ENCODE peak calls at places on chromosomes 2 and 18, in seven cellular contexts. X is fibroblast of the aortic adventitia, Q is brain microvascular endothelial cell, H is progenitor cell of endocrine pancreas, J is heart right ventricle, U is NB4, Z is BJ. Y is an unnamed sample.

GRCh38 chr2:113842919-113843736 is 46.8 kb upstream of the ACTR3 start:
- DNase-seq in X (peak; percentile 74), Q (no peak), H (no peak), J (no peak), U (no peak), Z (no peak), Y (no peak)

GRCh38 chr2:10136187-10136934 is 13.8 kb downstream of the RRM2 start:
- DNase-seq in X (no peak), Q (no peak), H (no peak), J (no peak), U (peak; percentile 51), Z (no peak), Y (no peak)

GRCh38 chr2:136314240-136314639 is 196.3 kb upstream of the CXCR4 start:
- DNase-seq in X (no peak), Q (no peak), H (no peak), J (no peak), U (no peak), Z (no peak), Y (no peak)

GRCh38 chr2:216508229-216508628 is 9.6 kb downstream of the RPL37A start:
- DNase-seq in X (no peak), Q (no peak), H (no peak), J (peak; percentile 39), U (peak; percentile 27), Z (no peak), Y (no peak)

GRCh38 chr2:173148520-173148919 is 72.9 kb downstream of the MAP3K20 start:
- DNase-seq in X (no peak), Q (no peak), H (no peak), J (no peak), U (no peak), Z (no peak), Y (no peak)

GRCh38 chr2:171160630-171161424 is at the start of gene TLK1:
- DNase-seq in X (peak; percentile 66), Q (peak; percentile 41), H (peak; percentile 56), J (peak; percentile 67), U (peak; percentile 91), Z (no peak), Y (peak; percentile 84)

GRCh38 chr2:37224063-37224462 is 7.3 kb downstream of the CEBPZ start:
- DNase-seq in X (no peak), Q (no peak), H (no peak), J (no peak), U (no peak), Z (no peak), Y (no peak)

GRCh38 chr2:120759543-120760331 is 24.1 kb downstream of the GLI2 start:
- DNase-seq in X (no peak), Q (no peak), H (no peak), J (no peak), U (no peak), Z (no peak), Y (no peak)

GRCh38 chr18:40046596-40046995 is 1908.4 kb upstream of the PIK3C3 start:
- DNase-seq in X (no peak), Q (no peak), H (no peak), J (no peak), U (no peak), Z (no peak), Y (no peak)

GRCh38 chr2:31170071-31170698 is 31.9 kb upstream of the GALNT14 start:
- DNase-seq in X (peak; percentile 71), Q (peak; percentile 51), H (peak; percentile 41), J (peak; percentile 51), U (peak; percentile 77), Z (peak; percentile 4), Y (peak; percentile 72)

DNA sequence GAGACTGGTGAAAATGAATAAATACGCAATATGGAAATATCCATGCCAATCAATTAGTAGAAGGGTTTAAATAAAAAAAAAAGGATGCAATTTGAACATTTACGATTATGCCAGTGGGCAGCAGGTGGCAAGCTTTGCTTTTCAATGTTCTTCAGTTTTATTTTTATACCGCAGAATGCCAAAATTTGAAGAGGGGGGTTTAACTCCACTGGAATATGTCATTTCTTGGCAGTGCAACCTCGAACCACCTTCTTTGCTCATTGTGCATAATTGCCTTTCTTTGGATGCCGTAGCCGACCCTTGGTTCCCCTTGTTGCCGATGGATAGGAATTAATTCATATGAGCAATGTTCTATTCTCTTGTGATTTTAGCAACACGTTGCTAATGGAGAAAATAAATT is 88.0 kb downstream of the LTBP1 start:
- DNase-seq in X (peak; percentile 86), Q (no peak), H (no peak), J (peak; percentile 27), U (no peak), Z (no peak), Y (no peak)
- TF ChIP-seq CTCF in X (peak; percentile 63), Q (peak; percentile 55), H (no peak), J (peak; percentile 58), U (no peak), Z (peak; percentile 46), Y (no peak)

GRCh38 chr2:199848323-199848722 is 2.7 kb downstream of the FTCDNL1 start:
- DNase-seq in X (no peak), Q (no peak), H (no peak), J (no peak), U (no peak), Z (no peak), Y (no peak)

GRCh38 chr2:199851886-199852285 is 894 bp upstream of the FTCDNL1 start:
- DNase-seq in X (no peak), Q (no peak), H (no peak), J (no peak), U (no peak), Z (no peak), Y (no peak)

GRCh38 chr2:199850250-199850717 is 708 bp downstream of the FTCDNL1 start:
- DNase-seq in X (no peak), Q (no peak), H (no peak), J (no peak), U (no peak), Z (no peak), Y (no peak)

GRCh38 chr2:199851499-199851816 is 466 bp upstream of the FTCDNL1 start:
- DNase-seq in X (no peak), Q (no peak), H (no peak), J (no peak), U (no peak), Z (no peak), Y (no peak)

DNA sequence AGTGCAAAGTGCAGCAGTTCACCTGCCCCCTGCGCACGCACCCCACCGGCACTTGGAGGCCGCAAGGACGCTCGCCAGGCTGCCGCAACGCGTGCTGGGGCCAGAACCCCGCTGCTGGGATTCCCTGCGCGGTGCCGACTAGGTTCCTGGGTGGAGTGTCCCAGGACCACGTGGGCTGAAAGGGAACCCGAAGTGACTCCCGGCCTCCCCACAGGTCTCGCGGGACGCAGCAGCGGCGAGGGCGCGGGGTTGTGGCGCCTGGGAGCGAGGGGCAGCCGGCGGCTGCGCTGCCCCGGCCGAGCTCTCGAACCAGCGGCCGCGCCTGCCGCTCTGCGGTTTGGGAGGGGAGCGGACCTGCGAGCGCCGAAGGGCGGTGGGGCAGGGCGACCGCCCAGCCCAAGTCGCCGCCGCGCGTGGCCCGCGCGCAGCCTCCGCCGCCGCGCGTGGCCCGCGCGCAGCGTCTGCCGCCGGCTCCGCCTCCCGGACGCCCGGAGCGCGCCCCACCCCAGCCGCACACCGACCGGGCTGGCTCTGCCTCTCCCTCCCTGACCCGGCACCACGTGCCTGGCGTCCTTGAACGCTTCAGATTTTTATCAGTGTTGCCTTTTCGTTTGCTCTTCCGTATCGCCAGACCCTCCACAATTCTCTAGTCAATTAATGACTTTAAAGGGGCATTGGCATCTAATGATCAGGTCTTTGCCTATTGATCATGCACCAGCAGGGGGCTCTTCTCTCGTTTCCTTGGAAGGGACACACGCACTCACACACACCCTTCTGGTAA is at the start of gene FTCDNL1:
- DNase-seq in X (peak; percentile 42), Q (peak; percentile 25), H (peak; percentile 37), J (peak; percentile 39), U (peak; percentile 84), Z (no peak), Y (peak; percentile 78)
- TF ChIP-seq CTCF in X (peak; percentile 65), Q (peak; percentile 76), H (peak; percentile 77), J (peak; percentile 47), U (peak; percentile 70), Z (peak; percentile 69), Y (peak; percentile 51)

GRCh38 chr2:59754336-59754735 is 799.1 kb downstream of the BCL11A start:
- DNase-seq in X (no peak), Q (no peak), H (no peak), J (no peak), U (no peak), Z (no peak), Y (no peak)
- TF ChIP-seq CTCF in X (no peak), Q (no peak), H (peak; percentile 28), J (peak; percentile 15), U (peak; percentile 29), Z (no peak), Y (no peak)

GRCh38 chr2:98188351-98189046 is 101.5 kb downstream of the VWA3B start:
- DNase-seq in X (peak; percentile 20), Q (no peak), H (no peak), J (no peak), U (peak; percentile 42), Z (no peak), Y (no peak)
- TF ChIP-seq CTCF in X (no peak), Q (no peak), H (no peak), J (peak; percentile 16), U (no peak), Z (no peak), Y (no peak)

GRCh38 chr2:101148777-101149176 is 2.4 kb downstream of the TBC1D8 start:
- DNase-seq in X (no peak), Q (no peak), H (no peak), J (no peak), U (no peak), Z (no peak), Y (no peak)

GRCh38 chr2:101151859-101152194 is 645 bp upstream of the TBC1D8 start:
- DNase-seq in X (no peak), Q (no peak), H (no peak), J (no peak), U (no peak), Z (no peak), Y (no peak)

GRCh38 chr2:101151141-101151858 is at the start of gene TBC1D8:
- DNase-seq in X (peak; percentile 75), Q (peak; percentile 51), H (peak; percentile 89), J (peak; percentile 93), U (peak; percentile 84), Z (no peak), Y (peak; percentile 91)

GRCh38 chr2:101149241-101150192 is 1.7 kb downstream of the TBC1D8 start:
- DNase-seq in X (peak; percentile 20), Q (no peak), H (no peak), J (no peak), U (peak; percentile 87), Z (no peak), Y (no peak)

GRCh38 chr2:101150306-101151140 is 659 bp downstream of the TBC1D8 start:
- DNase-seq in X (no peak), Q (no peak), H (peak; percentile 42), J (peak; percentile 28), U (peak; percentile 58), Z (no peak), Y (peak; percentile 56)
- TF ChIP-seq CTCF in X (no peak), Q (no peak), H (no peak), J (peak; percentile 35), U (no peak), Z (no peak), Y (peak; percentile 42)

Y was measured in GM10248.